ENCODE peak calls at places on chromosome 3, in ten cellular contexts. One of them, this sample, is unnamed.

GRCh38 chr3:197472151-197472550 is 83.6 kb downstream of the BDH1 start:
- DNase-seq in brain microvascular endothelial cell: no peak
- DNase-seq in CD8-positive, alpha-beta T cell: no peak
- DNase-seq in fibroblast of lung: no peak
- DNase-seq in AG04450: no peak
- DNase-seq in lung: no peak
- DNase-seq in body of pancreas: no peak
- DNase-seq in psoas muscle: no peak
- DNase-seq in right atrium auricular region: no peak
- DNase-seq in H9: no peak
- DNase-seq in this sample: no peak

GRCh38 chr3:53350652-53351051 is 3.3 kb upstream of the DCP1A start:
- DNase-seq in AG04450: no peak
- DNase-seq in H9: peak; percentile 41
- DNase-seq in psoas muscle: no peak
- DNase-seq in right atrium auricular region: no peak
- DNase-seq in brain microvascular endothelial cell: peak; percentile 43
- DNase-seq in body of pancreas: no peak
- DNase-seq in CD8-positive, alpha-beta T cell: no peak
- DNase-seq in lung: no peak
- DNase-seq in fibroblast of lung: peak; percentile 58
- DNase-seq in this sample: no peak

GRCh38 chr3:127590282-127590592 is 296 bp downstream of the TPRA1 start:
- DNase-seq in right atrium auricular region: no peak
- DNase-seq in brain microvascular endothelial cell: no peak
- DNase-seq in AG04450: no peak
- DNase-seq in CD8-positive, alpha-beta T cell: peak; percentile 33
- DNase-seq in H9: no peak
- DNase-seq in body of pancreas: no peak
- DNase-seq in lung: peak; percentile 45
- DNase-seq in psoas muscle: no peak
- DNase-seq in fibroblast of lung: no peak
- DNase-seq in this sample: no peak

GRCh38 chr3:14200276-14200675 is 21.7 kb downstream of the LSM3 start:
- DNase-seq in H9: no peak
- DNase-seq in fibroblast of lung: no peak
- DNase-seq in body of pancreas: no peak
- DNase-seq in CD8-positive, alpha-beta T cell: no peak
- DNase-seq in AG04450: no peak
- DNase-seq in psoas muscle: no peak
- DNase-seq in right atrium auricular region: no peak
- DNase-seq in lung: no peak
- DNase-seq in brain microvascular endothelial cell: no peak
- DNase-seq in this sample: no peak

GRCh38 chr3:57127849-57128566 is 37.1 kb downstream of the IL17RD start:
- DNase-seq in body of pancreas: no peak
- DNase-seq in fibroblast of lung: no peak
- DNase-seq in AG04450: no peak
- DNase-seq in H9: no peak
- DNase-seq in CD8-positive, alpha-beta T cell: no peak
- DNase-seq in lung: no peak
- DNase-seq in right atrium auricular region: no peak
- DNase-seq in psoas muscle: no peak
- DNase-seq in brain microvascular endothelial cell: no peak
- DNase-seq in this sample: no peak

GRCh38 chr3:136612512-136612911 is 139.7 kb downstream of the STAG1 start:
- DNase-seq in fibroblast of lung: no peak
- DNase-seq in body of pancreas: no peak
- DNase-seq in CD8-positive, alpha-beta T cell: no peak
- DNase-seq in H9: no peak
- DNase-seq in brain microvascular endothelial cell: no peak
- DNase-seq in psoas muscle: no peak
- DNase-seq in AG04450: no peak
- DNase-seq in lung: no peak
- DNase-seq in right atrium auricular region: no peak
- DNase-seq in this sample: no peak

GRCh38 chr3:194369522-194370279 is at the start of gene LRRC15:
- DNase-seq in psoas muscle: peak; percentile 29
- DNase-seq in lung: no peak
- DNase-seq in H9: peak; percentile 76
- DNase-seq in CD8-positive, alpha-beta T cell: no peak
- DNase-seq in right atrium auricular region: peak; percentile 61
- DNase-seq in fibroblast of lung: peak; percentile 33
- DNase-seq in brain microvascular endothelial cell: peak; percentile 45
- DNase-seq in AG04450: no peak
- DNase-seq in body of pancreas: peak; percentile 22
- DNase-seq in this sample: no peak

GRCh38 chr3:128297401-128298138 is 144.3 kb downstream of the EEFSEC start:
- DNase-seq in CD8-positive, alpha-beta T cell: peak; percentile 8
- DNase-seq in brain microvascular endothelial cell: no peak
- DNase-seq in body of pancreas: peak; percentile 55
- DNase-seq in lung: no peak
- DNase-seq in fibroblast of lung: no peak
- DNase-seq in right atrium auricular region: peak; percentile 59
- DNase-seq in psoas muscle: no peak
- DNase-seq in AG04450: no peak
- DNase-seq in H9: peak; percentile 18
- DNase-seq in this sample: no peak

GRCh38 chr3:125076464-125076863 is 20.7 kb upstream of the HEG1 start:
- DNase-seq in fibroblast of lung: no peak
- DNase-seq in body of pancreas: no peak
- DNase-seq in right atrium auricular region: no peak
- DNase-seq in H9: no peak
- DNase-seq in psoas muscle: no peak
- DNase-seq in AG04450: no peak
- DNase-seq in CD8-positive, alpha-beta T cell: no peak
- DNase-seq in lung: no peak
- DNase-seq in brain microvascular endothelial cell: no peak
- DNase-seq in this sample: no peak

GRCh38 chr3:138180375-138181029 is 5.8 kb upstream of the DBR1 start:
- DNase-seq in lung: no peak
- DNase-seq in body of pancreas: peak; percentile 18
- DNase-seq in psoas muscle: no peak
- DNase-seq in fibroblast of lung: peak; percentile 61
- DNase-seq in H9: no peak
- DNase-seq in AG04450: no peak
- DNase-seq in CD8-positive, alpha-beta T cell: peak; percentile 26
- DNase-seq in brain microvascular endothelial cell: peak; percentile 57
- DNase-seq in right atrium auricular region: no peak
- DNase-seq in this sample: no peak

DNA sequence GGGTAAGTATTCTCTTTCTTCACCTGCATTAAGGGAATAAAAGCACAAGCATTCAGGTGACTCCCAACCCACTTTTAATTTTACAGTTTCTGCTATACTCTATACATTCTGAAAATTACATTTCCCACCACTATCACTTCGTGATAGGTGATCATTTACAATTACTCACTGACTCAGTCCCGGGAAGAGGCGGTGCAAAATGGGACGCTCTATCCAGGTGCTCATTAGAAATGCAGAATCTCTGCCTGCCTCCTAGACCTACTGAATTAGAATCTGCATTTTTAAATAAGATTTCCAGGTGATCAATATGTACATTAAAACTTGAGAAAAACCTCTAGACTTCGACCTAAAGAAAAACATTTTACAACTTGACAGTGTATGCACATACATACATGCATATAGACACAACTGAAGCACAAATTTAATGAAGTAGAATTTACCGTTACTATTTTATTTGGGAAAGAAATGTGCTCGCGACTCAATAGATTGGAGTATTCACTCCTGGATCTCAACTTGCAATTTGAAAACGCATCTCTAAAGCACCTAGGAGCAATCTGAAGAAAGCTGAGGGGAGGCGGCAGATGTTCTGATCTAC is 598 bp upstream of the TGFBR2 start:
- DNase-seq in AG04450: no peak
- DNase-seq in body of pancreas: peak; percentile 28
- DNase-seq in right atrium auricular region: no peak
- DNase-seq in CD8-positive, alpha-beta T cell: no peak
- DNase-seq in psoas muscle: no peak
- DNase-seq in fibroblast of lung: no peak
- DNase-seq in lung: no peak
- DNase-seq in H9: no peak
- DNase-seq in brain microvascular endothelial cell: no peak
- DNase-seq in this sample: no peak
- H3K27ac ChIP-seq in AG04450: peak overlapping the region; percentile 54
- H3K27ac ChIP-seq in body of pancreas: peak overlapping the region; percentile 99
- H3K27ac ChIP-seq in right atrium auricular region: peak overlapping the region; percentile 99
- H3K27ac ChIP-seq in CD8-positive, alpha-beta T cell: peak overlapping the region; percentile 94
- H3K27ac ChIP-seq in psoas muscle: peak overlapping the region; percentile 91
- H3K27ac ChIP-seq in fibroblast of lung: peak overlapping the region; percentile 89
- H3K27ac ChIP-seq in lung: peak overlapping the region; percentile 99
- H3K27ac ChIP-seq in H9: no peak overlapping the region
- H3K27ac ChIP-seq in brain microvascular endothelial cell: peak overlapping the region; percentile 59
- H3K27ac ChIP-seq in this sample: peak overlapping the region; percentile 98

DNA sequence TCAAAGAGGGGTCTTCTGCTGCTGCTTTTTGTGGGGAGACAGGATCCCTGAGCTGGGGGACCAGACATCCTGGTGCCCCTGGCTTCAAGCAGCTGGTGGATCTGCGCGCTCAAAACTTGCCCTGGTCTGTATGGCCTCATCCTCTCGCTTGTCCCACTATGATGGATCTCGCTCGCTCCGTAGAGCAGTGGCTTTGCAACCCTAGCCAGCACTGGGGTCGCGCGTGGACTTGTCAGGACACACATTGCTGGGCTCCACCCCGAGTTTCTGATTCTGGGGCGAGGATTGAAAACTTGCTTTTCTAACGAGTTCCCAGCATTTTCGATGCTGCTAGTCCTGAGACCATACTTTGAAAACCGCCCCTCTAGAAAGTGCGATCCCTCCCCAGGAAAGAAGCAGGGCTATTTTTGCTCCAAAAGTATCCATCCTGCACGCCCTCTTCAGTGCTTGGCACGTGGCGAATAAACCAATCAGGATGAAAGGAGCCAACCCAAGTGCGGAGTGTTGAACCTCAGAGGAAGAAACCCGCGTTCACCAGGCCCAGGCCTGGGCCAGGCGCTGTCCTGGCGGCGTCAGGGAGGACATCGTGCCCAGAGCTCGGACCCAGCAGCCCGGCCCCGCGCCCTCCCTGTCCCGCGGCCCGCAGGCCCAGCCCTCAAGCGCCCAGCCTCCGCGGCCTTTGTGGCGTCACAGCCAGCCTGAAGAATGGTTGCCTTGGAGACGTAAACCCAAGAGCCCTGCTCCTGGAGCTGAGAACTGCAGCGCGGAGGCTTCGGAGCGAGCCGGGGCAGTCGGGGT is at the start of gene CFAP100:
- DNase-seq in brain microvascular endothelial cell: peak; percentile 23
- DNase-seq in right atrium auricular region: no peak
- DNase-seq in fibroblast of lung: peak; percentile 32
- DNase-seq in psoas muscle: no peak
- DNase-seq in AG04450: no peak
- DNase-seq in H9: peak; percentile 88
- DNase-seq in CD8-positive, alpha-beta T cell: no peak
- DNase-seq in body of pancreas: peak; percentile 57
- DNase-seq in lung: peak; percentile 50
- DNase-seq in this sample: peak; percentile 12
- H3K27me3 ChIP-seq in brain microvascular endothelial cell: peaks cover 26% of the 10 kb centered on the region
- H3K27me3 ChIP-seq in right atrium auricular region: no peaks in the 10 kb centered on the region
- H3K27me3 ChIP-seq in fibroblast of lung: peaks cover 16% of the 10 kb centered on the region
- H3K27me3 ChIP-seq in psoas muscle: peaks cover 7% of the 10 kb centered on the region
- H3K27me3 ChIP-seq in AG04450: peaks cover 42% of the 10 kb centered on the region
- H3K27me3 ChIP-seq in H9: peaks cover 16% of the 10 kb centered on the region
- H3K27me3 ChIP-seq in CD8-positive, alpha-beta T cell: no peaks in the 10 kb centered on the region
- H3K27me3 ChIP-seq in body of pancreas: no peaks in the 10 kb centered on the region
- H3K27me3 ChIP-seq in lung: no peaks in the 10 kb centered on the region
- H3K27me3 ChIP-seq in this sample: no peaks in the 10 kb centered on the region

DNA sequence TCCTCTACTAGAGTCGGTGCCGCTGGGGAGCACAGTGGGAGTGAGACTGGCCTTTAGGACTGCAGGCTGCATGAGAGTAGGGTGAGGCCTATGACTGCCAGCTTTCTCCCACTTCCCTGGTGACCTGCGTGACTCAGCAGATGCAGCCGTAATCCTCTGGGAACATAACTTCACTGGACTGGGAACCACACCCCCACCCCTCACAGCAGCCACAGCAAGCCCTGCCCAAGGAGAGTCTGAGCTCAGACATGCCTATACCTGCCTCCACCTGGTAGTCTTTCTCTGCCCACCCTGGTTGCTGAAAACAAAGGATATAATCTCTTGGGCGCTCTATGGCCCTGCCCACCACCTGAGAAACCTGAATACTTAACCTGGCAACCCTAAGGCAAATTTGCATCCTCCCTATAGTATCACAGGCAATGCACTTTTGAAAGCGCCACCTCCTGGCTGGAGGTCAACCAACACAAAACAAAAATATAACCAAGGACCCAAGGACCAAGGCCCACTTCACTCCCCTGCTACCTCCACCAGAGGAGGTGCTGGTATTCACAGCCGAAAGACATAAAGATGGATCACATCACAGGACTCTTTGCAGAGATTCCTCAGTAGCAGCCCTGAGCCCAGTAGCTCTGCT is 308.9 kb downstream of the CTNNB1 start:
- DNase-seq in brain microvascular endothelial cell: peak; percentile 23
- DNase-seq in AG04450: no peak
- DNase-seq in right atrium auricular region: no peak
- DNase-seq in CD8-positive, alpha-beta T cell: no peak
- DNase-seq in lung: no peak
- DNase-seq in body of pancreas: no peak
- DNase-seq in H9: peak; percentile 47
- DNase-seq in psoas muscle: no peak
- DNase-seq in fibroblast of lung: no peak
- DNase-seq in this sample: no peak
- TF ChIP-seq CTCF in brain microvascular endothelial cell: peak; percentile 33
- TF ChIP-seq CTCF in AG04450: no peak
- TF ChIP-seq CTCF in right atrium auricular region: no peak
- TF ChIP-seq CTCF in CD8-positive, alpha-beta T cell: no peak
- TF ChIP-seq CTCF in lung: no peak
- TF ChIP-seq CTCF in body of pancreas: no peak
- TF ChIP-seq CTCF in H9: peak; percentile 53
- TF ChIP-seq CTCF in psoas muscle: no peak
- TF ChIP-seq CTCF in fibroblast of lung: no peak
- TF ChIP-seq CTCF in this sample: no peak

DNA sequence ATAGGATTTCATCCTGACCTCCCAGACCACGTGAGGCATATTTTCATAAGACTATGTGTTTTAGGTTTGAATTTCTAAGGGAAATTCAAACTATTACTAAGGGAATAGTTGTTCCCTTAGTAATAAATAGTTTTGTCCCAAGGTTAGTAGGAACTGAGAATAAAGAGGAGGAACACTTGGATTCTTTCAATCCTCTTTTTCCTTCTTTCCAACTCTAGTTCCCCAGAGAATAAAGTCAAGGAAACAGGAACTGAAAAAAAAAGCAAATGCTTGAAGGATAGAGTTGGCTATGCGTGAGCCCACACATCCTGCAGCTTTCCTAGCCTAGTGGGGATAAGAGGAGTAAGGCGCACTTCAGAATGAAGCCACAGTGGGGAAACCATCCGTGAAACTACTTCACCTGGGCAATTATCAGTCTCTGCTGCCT is 312.1 kb upstream of the TGFBR2 start:
- DNase-seq in H9: peak; percentile 28
- DNase-seq in right atrium auricular region: no peak
- DNase-seq in brain microvascular endothelial cell: no peak
- DNase-seq in fibroblast of lung: no peak
- DNase-seq in AG04450: no peak
- DNase-seq in lung: no peak
- DNase-seq in CD8-positive, alpha-beta T cell: no peak
- DNase-seq in psoas muscle: no peak
- DNase-seq in body of pancreas: no peak
- DNase-seq in this sample: no peak
- H3K27ac ChIP-seq in H9: no peak overlapping the region
- H3K27ac ChIP-seq in right atrium auricular region: no peak overlapping the region
- H3K27ac ChIP-seq in brain microvascular endothelial cell: peak overlapping the region; percentile 81
- H3K27ac ChIP-seq in fibroblast of lung: no peak overlapping the region
- H3K27ac ChIP-seq in AG04450: no peak overlapping the region
- H3K27ac ChIP-seq in lung: peak overlapping the region; percentile 16
- H3K27ac ChIP-seq in CD8-positive, alpha-beta T cell: no peak overlapping the region
- H3K27ac ChIP-seq in psoas muscle: no peak overlapping the region
- H3K27ac ChIP-seq in body of pancreas: no peak overlapping the region
- H3K27ac ChIP-seq in this sample: no peak overlapping the region